ENCODE peak calls at places on chromosomes 5 and 9, in four cellular contexts. F, A, U and O are unnamed samples.
A peak's percentile ranks its signal among the peaks of the same experiment; 100 is the strongest.

GRCh38 chr9:27352457-27353188 is 55.7 kb upstream of the EQTN start:
- DNase-seq in A (no peak), F (no peak), U (no peak), O (peak; percentile 56)

GRCh38 chr9:113245894-113246293 is 24.6 kb downstream of the SLC31A1 start:
- DNase-seq in U (no peak), F (no peak), A (no peak), O (no peak)

GRCh38 chr9:12923472-12924009 is 148.7 kb downstream of the LURAP1L start:
- DNase-seq in F (no peak), U (no peak), A (peak; percentile 51), O (no peak)

GRCh38 chr9:22227986-22228385 is 218.6 kb upstream of the DMRTA1 start:
- DNase-seq in A (no peak), F (no peak), U (no peak), O (no peak)

GRCh38 chr9:98565152-98566135 is 143.3 kb downstream of the GABBR2 start:
- DNase-seq in F (no peak), U (no peak), A (no peak), O (no peak)

GRCh38 chr9:102499468-102499867 is 495.7 kb upstream of the CYLC2 start:
- DNase-seq in U (no peak), A (no peak), F (no peak), O (no peak)

GRCh38 chr5:31075981-31076380 is 117.5 kb upstream of the CDH6 start:
- DNase-seq in U (no peak), A (no peak), F (no peak), O (no peak)

GRCh38 chr5:134099288-134099872 is 15.1 kb upstream of the TCF7 start:
- DNase-seq in F (no peak), A (no peak), U (no peak), O (no peak)

GRCh38 chr5:83608122-83608521 is 112.5 kb downstream of the HAPLN1 start:
- DNase-seq in U (no peak), A (no peak), F (no peak), O (no peak)

GRCh38 chr5:141951341-141951781 is 6.6 kb downstream of the PCDH12 start:
- DNase-seq in U (no peak), A (no peak), F (no peak), O (no peak)

GRCh38 chr5:67206381-67207328 is 10.1 kb upstream of the CD180 start:
- DNase-seq in F (no peak), A (no peak), U (peak; percentile 69), O (peak; percentile 85)

GRCh38 chr9:105930007-105930627 is 235.8 kb downstream of the TMEM38B start:
- DNase-seq in A (no peak), F (no peak), U (no peak), O (no peak)

GRCh38 chr5:96626956-96627355 is 35.2 kb upstream of the CAST start:
- DNase-seq in A (no peak), F (no peak), U (no peak), O (no peak)

GRCh38 chr5:158451203-158451982 is 592.4 kb upstream of the CLINT1 start:
- DNase-seq in U (no peak), F (no peak), A (peak; percentile 92), O (no peak)

GRCh38 chr5:180103487-180103886 is 31.9 kb upstream of the RNF130 start:
- DNase-seq in U (no peak), A (no peak), F (no peak), O (no peak)

GRCh38 chr9:136354592-136355085 is 8.9 kb downstream of the DNLZ start:
- DNase-seq in A (peak; percentile 61), U (no peak), F (peak; percentile 68), O (no peak)

GRCh38 chr9:120729796-120730195 is 15.5 kb upstream of the MEGF9 start:
- DNase-seq in A (no peak), F (no peak), U (no peak), O (no peak)

GRCh38 chr9:117028103-117028858 is 341.2 kb downstream of the TRIM32 start:
- DNase-seq in A (no peak), F (no peak), U (no peak), O (no peak)

GRCh38 chr5:12016149-12016740 is 112.0 kb upstream of the CTNND2 start:
- DNase-seq in F (no peak), A (no peak), U (no peak), O (no peak)

GRCh38 chr9:85502815-85503643 is 238.7 kb downstream of the AGTPBP1 start:
- DNase-seq in F (no peak), A (no peak), U (no peak), O (no peak)

GRCh38 chr5:158492850-158493249 is 606.9 kb downstream of the EBF1 start:
- DNase-seq in U (no peak), F (no peak), A (no peak), O (no peak)

GRCh38 chr9:98256632-98257218 is 1.3 kb upstream of the TBC1D2 start:
- DNase-seq in U (peak; percentile 51), A (peak; percentile 24), F (no peak), O (no peak)

GRCh38 chr5:77935516-77936364 is 159.6 kb upstream of the TBCA start:
- DNase-seq in F (no peak), U (no peak), A (no peak), O (no peak)

GRCh38 chr9:108057421-108058136 is 568.0 kb upstream of the KLF4 start:
- DNase-seq in A (peak; percentile 62), U (no peak), F (no peak), O (peak; percentile 63)

GRCh38 chr5:53087596-53087995 is 22.0 kb downstream of the MOCS2 start:
- DNase-seq in A (no peak), U (no peak), F (no peak), O (no peak)

GRCh38 chr5:32174011-32174866 is at the start of gene GOLPH3:
- DNase-seq in F (peak; percentile 96), A (peak; percentile 91), U (peak; percentile 98), O (peak; percentile 96)
- TF ChIP-seq CTCF in F (no peak), A (peak; percentile 44), U (peak; percentile 9), O (peak; percentile 20)

GRCh38 chr5:76485511-76485910 is 82.4 kb downstream of the IQGAP2 start:
- DNase-seq in U (no peak), F (no peak), A (no peak), O (no peak)
- H3K4me1 ChIP-seq in U (peaks cover 9% of the 10 kb centered on the region), F (no peaks in the 10 kb centered on the region), A (no peaks in the 10 kb centered on the region), O (peaks cover 5% of the 10 kb centered on the region)

GRCh38 chr9:132546148-132547051 is 36.0 kb upstream of the BARHL1 start:
- DNase-seq in A (no peak), F (peak; percentile 51), U (no peak), O (no peak)
- TF ChIP-seq CTCF in A (no peak), F (no peak), U (no peak), O (peak; percentile 5)

GRCh38 chr9:2125909-2126308 is 110.8 kb downstream of the SMARCA2 start:
- DNase-seq in F (no peak), U (no peak), A (no peak), O (no peak)

GRCh38 chr9:2132484-2133082 is 117.4 kb downstream of the SMARCA2 start:
- DNase-seq in U (no peak), A (no peak), F (no peak), O (no peak)

GRCh38 chr9:2128611-2129010 is 113.5 kb downstream of the SMARCA2 start:
- DNase-seq in U (no peak), F (no peak), A (no peak), O (no peak)

GRCh38 chr9:2126331-2126789 is 111.2 kb downstream of the SMARCA2 start:
- DNase-seq in F (peak; percentile 63), A (peak; percentile 61), U (no peak), O (no peak)

GRCh38 chr9:2127486-2127885 is 112.3 kb downstream of the SMARCA2 start:
- DNase-seq in U (no peak), F (no peak), A (no peak), O (no peak)
- H3K4me1 ChIP-seq in U (peaks cover 34% of the 10 kb centered on the region), F (peaks cover 27% of the 10 kb centered on the region), A (peaks cover 15% of the 10 kb centered on the region), O (no peaks in the 10 kb centered on the region)

DNA sequence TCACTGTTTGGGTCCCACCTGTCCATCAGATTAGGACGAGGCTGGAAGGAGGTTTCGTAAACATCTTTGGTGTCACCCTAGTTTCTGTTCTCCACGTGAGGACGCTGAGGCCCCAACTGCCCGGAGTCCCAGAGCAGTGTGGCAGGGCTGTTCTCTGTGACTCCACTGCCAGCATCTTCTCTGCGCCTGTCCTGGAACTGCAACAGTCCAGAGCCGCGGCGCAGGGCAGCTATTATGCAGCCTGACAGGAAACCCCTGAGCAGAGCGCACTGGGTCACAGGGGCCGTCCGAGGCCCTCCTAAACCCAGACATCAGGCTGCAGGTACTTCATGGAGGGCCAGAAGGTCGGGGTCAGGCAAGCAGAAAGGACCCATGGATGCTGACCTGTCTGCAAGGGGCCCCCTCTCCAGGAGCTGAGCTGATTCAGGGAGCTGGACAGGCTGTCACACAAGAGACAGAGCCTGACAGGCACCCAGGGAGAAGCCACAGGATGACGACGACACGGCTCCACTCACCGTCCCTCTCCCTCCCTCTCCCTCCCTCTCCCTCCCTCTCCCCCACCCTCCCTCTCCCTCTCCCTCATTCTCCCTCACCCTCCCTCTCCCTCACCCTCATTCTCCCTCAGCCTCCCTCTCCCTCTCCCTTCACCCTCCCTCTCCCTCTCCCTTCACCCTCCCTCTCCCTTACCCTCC is 31.7 kb downstream of the DBH start:
- DNase-seq in U (no peak), F (no peak), A (no peak), O (no peak)
- TF ChIP-seq CTCF in U (no peak), F (no peak), A (no peak), O (no peak)

GRCh38 chr9:37031902-37032301 is 2.2 kb downstream of the PAX5 start:
- DNase-seq in F (no peak), A (no peak), U (no peak), O (no peak)

GRCh38 chr9:37029304-37029775 is 4.7 kb downstream of the PAX5 start:
- DNase-seq in A (no peak), F (no peak), U (no peak), O (no peak)

GRCh38 chr9:37029776-37030590 is 4.1 kb downstream of the PAX5 start:
- DNase-seq in A (no peak), F (no peak), U (no peak), O (no peak)

GRCh38 chr9:37031081-37031480 is 3.0 kb downstream of the PAX5 start:
- DNase-seq in A (no peak), U (no peak), F (no peak), O (no peak)

GRCh38 chr9:37030591-37030939 is 3.5 kb downstream of the PAX5 start:
- DNase-seq in A (no peak), F (no peak), U (no peak), O (peak; percentile 66)
- H3K4me1 ChIP-seq in A (peaks cover 18% of the 10 kb centered on the region), F (peaks cover 13% of the 10 kb centered on the region), U (peaks cover 40% of the 10 kb centered on the region), O (peaks cover 43% of the 10 kb centered on the region)

GRCh38 chr5:135385576-135385975 is 13.5 kb downstream of the MACROH2A1 start:
- DNase-seq in F (no peak), U (no peak), A (no peak), O (no peak)

GRCh38 chr5:135386096-135386495 is 12.9 kb downstream of the MACROH2A1 start:
- DNase-seq in U (no peak), F (no peak), A (no peak), O (no peak)

GRCh38 chr5:135383803-135384495 is 15.1 kb downstream of the MACROH2A1 start:
- DNase-seq in U (no peak), A (no peak), F (no peak), O (no peak)

GRCh38 chr5:135386886-135387628 is 12.0 kb downstream of the MACROH2A1 start:
- DNase-seq in A (no peak), F (no peak), U (no peak), O (no peak)

GRCh38 chr5:135384898-135385297 is 14.1 kb downstream of the MACROH2A1 start:
- DNase-seq in A (no peak), U (no peak), F (no peak), O (no peak)
- TF ChIP-seq CTCF in A (no peak), U (no peak), F (no peak), O (no peak)

GRCh38 chr5:33315170-33315569 is 125.6 kb upstream of the TARS1 start:
- DNase-seq in U (no peak), F (no peak), A (no peak), O (no peak)
- H3K4me1 ChIP-seq in U (no peaks in the 10 kb centered on the region), F (peaks cover 3% of the 10 kb centered on the region), A (no peaks in the 10 kb centered on the region), O (no peaks in the 10 kb centered on the region)